ENCODE peak calls at places on chromosome X, in seven cellular contexts. P is neuronal stem cell, Z is H1, Q is IMR-90, T is H9, D is mesenchymal stem cell, E is trophoblast cell. K is an unnamed sample.

GRCh38 chrX:1649623-1650022 is 34.8 kb downstream of the ASMT start:
- DNase-seq in P (peak), Z (peak), Q (no peak), T (peak), D (no peak), E (no peak), K (peak)

GRCh38 chrX:30806187-30806728 is 82.8 kb downstream of the TAB3 start:
- DNase-seq in P (no peak), Z (no peak), Q (no peak), T (peak), D (no peak), E (no peak), K (no peak)

GRCh38 chrX:139559383-139560042 is 29.0 kb downstream of the F9 start:
- DNase-seq in P (peak), Z (no peak), Q (peak), T (peak), D (peak), E (peak), K (peak)

GRCh38 chrX:9482408-9482807 is 17.6 kb downstream of the TBL1X start:
- DNase-seq in P (no peak), Z (no peak), Q (no peak), T (no peak), D (no peak), E (peak), K (no peak)

GRCh38 chrX:140836874-140837273 is 127.3 kb downstream of the LINC00632 start:
- DNase-seq in P (no peak), Z (no peak), Q (no peak), T (no peak), D (no peak), E (no peak), K (no peak)

GRCh38 chrX:20361081-20361889 is 94.6 kb upstream of the RPS6KA3 start:
- DNase-seq in P (no peak), Z (no peak), Q (peak), T (no peak), D (peak), E (peak), K (peak)

GRCh38 chrX:154327026-154327820 is 31.6 kb downstream of the TKTL1 start:
- DNase-seq in P (no peak), Z (no peak), Q (no peak), T (no peak), D (no peak), E (no peak), K (no peak)

GRCh38 chrX:154371771-154372300 is 2.6 kb downstream of the FLNA start:
- DNase-seq in P (no peak), Z (no peak), Q (no peak), T (no peak), D (no peak), E (no peak), K (no peak)

GRCh38 chrX:79270401-79270800 is 96.7 kb downstream of the ITM2A start:
- DNase-seq in P (peak), Z (peak), Q (no peak), T (peak), D (no peak), E (no peak), K (peak)

GRCh38 chrX:47707031-47707780 is 48.2 kb upstream of the UXT start:
- DNase-seq in P (no peak), Z (no peak), Q (no peak), T (no peak), D (no peak), E (no peak), K (no peak)

GRCh38 chrX:17567173-17567572 is 170.1 kb upstream of the SCML1 start:
- DNase-seq in P (no peak), Z (no peak), Q (peak), T (no peak), D (no peak), E (no peak), K (no peak)

GRCh38 chrX:32137525-32137924 is 1065.7 kb upstream of the FTHL17 start:
- DNase-seq in P (peak), Z (no peak), Q (no peak), T (peak), D (peak), E (peak), K (peak)

GRCh38 chrX:45070116-45071007 is 130.3 kb downstream of the DIPK2B start:
- DNase-seq in P (no peak), Z (no peak), Q (peak), T (no peak), D (peak), E (peak), K (peak)

GRCh38 chrX:107537815-107538214 is 88.4 kb downstream of the FRMPD3 start:
- DNase-seq in P (peak), Z (no peak), Q (peak), T (peak), D (peak), E (peak), K (peak)

GRCh38 chrX:69280956-69281355 is 115.7 kb upstream of the PJA1 start:
- DNase-seq in P (no peak), Z (no peak), Q (no peak), T (no peak), D (no peak), E (no peak), K (no peak)

GRCh38 chrX:126550816-126551215 is 1.8 kb downstream of the DCAF12L1 start:
- DNase-seq in P (no peak), Z (no peak), Q (no peak), T (no peak), D (no peak), E (no peak), K (no peak)

GRCh38 chrX:126165401-126165720 is 728 bp downstream of the DCAF12L2 start:
- DNase-seq in P (no peak), Z (no peak), Q (no peak), T (peak), D (no peak), E (no peak), K (no peak)

GRCh38 chrX:101491943-101492342 is 6.7 kb downstream of the ARMCX4 start:
- DNase-seq in P (no peak), Z (no peak), Q (no peak), T (no peak), D (no peak), E (no peak), K (no peak)

GRCh38 chrX:72121381-72121780 is 10.3 kb downstream of the RTL5 start:
- DNase-seq in P (no peak), Z (no peak), Q (peak), T (no peak), D (peak), E (no peak), K (no peak)

GRCh38 chrX:69618803-69619202 is 2.9 kb downstream of the EDA start:
- DNase-seq in P (no peak), Z (no peak), Q (peak), T (no peak), D (peak), E (peak), K (peak)

GRCh38 chrX:130672214-130672613 is 230.8 kb downstream of the ENOX2 start:
- DNase-seq in P (no peak), Z (no peak), Q (no peak), T (no peak), D (no peak), E (no peak), K (no peak)

GRCh38 chrX:7972586-7972985 is 45.4 kb upstream of the PNPLA4 start:
- DNase-seq in P (no peak), Z (no peak), Q (no peak), T (no peak), D (peak), E (no peak), K (no peak)

GRCh38 chrX:74419861-74420193 is 1.5 kb upstream of the SLC16A2 start:
- DNase-seq in P (peak), Z (no peak), Q (no peak), T (peak), D (no peak), E (peak), K (peak)

GRCh38 chrX:48854898-48855297 is 19.5 kb upstream of the PCSK1N start:
- DNase-seq in P (no peak), Z (no peak), Q (no peak), T (no peak), D (peak), E (peak), K (peak)

GRCh38 chrX:106726485-106727437 is at the start of gene RNF128:
- DNase-seq in P (no peak), Z (peak), Q (peak), T (peak), D (peak), E (peak), K (peak)

GRCh38 chrX:48961585-48962091 is 4.2 kb upstream of the OTUD5 start:
- DNase-seq in P (no peak), Z (no peak), Q (peak), T (no peak), D (peak), E (no peak), K (peak)

GRCh38 chrX:84339507-84340364 is 151.7 kb upstream of the RPS6KA6 start:
- DNase-seq in P (no peak), Z (no peak), Q (peak), T (no peak), D (peak), E (peak), K (peak)

GRCh38 chrX:105463483-105463882 is 243.0 kb upstream of the TEX13A start:
- DNase-seq in P (no peak), Z (no peak), Q (no peak), T (no peak), D (peak), E (no peak), K (no peak)

GRCh38 chrX:6644411-6644810 is 109.5 kb upstream of the VCX3A start:
- DNase-seq in P (no peak), Z (no peak), Q (no peak), T (no peak), D (no peak), E (peak), K (no peak)

GRCh38 chrX:118272237-118272636 is 73.7 kb upstream of the WDR44 start:
- DNase-seq in P (no peak), Z (no peak), Q (peak), T (no peak), D (no peak), E (peak), K (no peak)
- H3K23ac ChIP-seq in P (no peak), Z (no peak), Q (no peak), T (no peak), D (no peak), E (no peak), K (no peak)

GRCh38 chrX:99398578-99398977 is 1011.5 kb downstream of the PCDH19 start:
- DNase-seq in P (no peak), Z (no peak), Q (no peak), T (no peak), D (no peak), E (no peak), K (no peak)
- H2BK5ac ChIP-seq in P (no peak), Z (no peak), Q (no peak), T (no peak), D (no peak), E (no peak), K (no peak)

GRCh38 chrX:13009844-13010243 is 34.6 kb downstream of the FAM9C start:
- DNase-seq in P (no peak), Z (no peak), Q (peak), T (no peak), D (no peak), E (no peak), K (no peak)

GRCh38 chrX:13008189-13008533 is 33.3 kb downstream of the TMSB4X start:
- DNase-seq in P (no peak), Z (no peak), Q (peak), T (no peak), D (peak), E (no peak), K (no peak)

GRCh38 chrX:13009256-13009655 is 34.3 kb downstream of the TMSB4X start:
- DNase-seq in P (no peak), Z (no peak), Q (no peak), T (no peak), D (no peak), E (peak), K (no peak)

GRCh38 chrX:13008851-13009250 is 33.9 kb downstream of the TMSB4X start:
- DNase-seq in P (no peak), Z (no peak), Q (no peak), T (no peak), D (no peak), E (no peak), K (no peak)

DNA sequence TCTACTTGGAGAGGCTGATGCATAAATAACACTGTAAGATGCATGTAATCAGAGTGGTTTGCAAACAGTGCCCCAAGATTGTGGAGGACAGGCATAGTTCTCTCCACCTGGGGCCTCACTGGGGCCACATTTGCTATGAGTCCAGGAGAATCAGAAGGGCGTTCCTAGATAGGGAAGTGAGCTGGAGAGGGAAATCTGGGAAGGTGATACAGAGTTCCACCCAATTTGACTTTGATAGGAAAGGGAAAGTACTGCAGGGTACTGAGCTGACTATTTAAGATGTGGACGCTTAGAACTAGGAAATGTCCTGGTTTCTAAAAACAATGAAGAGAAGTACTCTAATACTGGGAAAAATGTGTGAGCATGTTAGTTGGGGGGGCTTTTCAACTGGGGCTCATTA is 33.9 kb downstream of the FAM9C start:
- DNase-seq in P (no peak), Z (no peak), Q (no peak), T (no peak), D (no peak), E (no peak), K (no peak)
- H3K23ac ChIP-seq in P (no peak), Z (no peak), Q (no peak), T (no peak), D (no peak), E (no peak), K (no peak)

GRCh38 chrX:40189018-40189417 is 91.3 kb upstream of the BCOR start:
- DNase-seq in P (no peak), Z (no peak), Q (no peak), T (no peak), D (peak), E (peak), K (no peak)
- H2BK5ac ChIP-seq in P (no peak), Z (no peak), Q (no peak), T (no peak), D (no peak), E (no peak), K (no peak)

DNA sequence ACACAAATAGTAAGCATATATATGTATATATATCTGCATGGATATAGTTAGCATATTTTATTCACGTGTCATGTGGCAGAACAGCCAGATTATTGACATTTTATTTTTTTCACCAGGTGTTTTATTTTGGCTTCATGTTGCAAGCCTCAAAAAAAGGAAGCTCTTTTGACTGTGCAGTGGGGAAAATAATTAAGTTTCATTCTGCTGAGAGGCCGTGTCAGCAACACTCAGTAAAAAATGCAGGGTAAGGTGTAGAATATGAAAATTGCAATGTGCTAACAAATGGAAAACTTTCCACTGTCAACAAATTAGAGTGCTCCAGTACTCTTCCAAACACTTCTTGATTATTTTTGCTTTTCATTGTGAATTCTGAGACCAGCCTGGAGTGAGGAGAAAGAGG is 511.5 kb downstream of the GLUD2 start:
- DNase-seq in P (no peak), Z (no peak), Q (no peak), T (no peak), D (no peak), E (no peak), K (no peak)
- H3K23ac ChIP-seq in P (no peak), Z (no peak), Q (no peak), T (no peak), D (no peak), E (no peak), K (no peak)

K was measured in mesendoderm.